ENCODE peak calls at places on chromosomes 2 and 18, in six cellular contexts. Z is GM12892, W is SK-N-SH, N is GM12878, Q is HepG2, G is K562. I is an unnamed sample.

GRCh38 chr2:11543337-11544216 is 9.7 kb downstream of the GREB1 start:
- DNase-seq in Z (no peak), W (no peak), N (no peak), Q (no peak), G (no peak), I (no peak)

GRCh38 chr2:234488913-234489451 is 7.9 kb downstream of the ARL4C start:
- DNase-seq in Z (no peak), W (no peak), N (peak; percentile 51), Q (no peak), G (no peak), I (no peak)

GRCh38 chr18:3546106-3546505 is 96.1 kb downstream of the TGIF1 start:
- DNase-seq in Z (no peak), W (no peak), N (no peak), Q (no peak), G (no peak), I (no peak)

GRCh38 chr2:72755647-72756423 is 70.0 kb downstream of the EXOC6B start:
- DNase-seq in Z (no peak), W (no peak), N (no peak), Q (peak; percentile 17), G (no peak), I (no peak)

GRCh38 chr2:212777020-212777491 is 238.5 kb upstream of the ERBB4 start:
- DNase-seq in Z (no peak), W (peak; percentile 29), N (peak; percentile 17), Q (peak; percentile 6), G (no peak), I (no peak)

GRCh38 chr2:188132385-188132784 is 159.3 kb upstream of the GULP1 start:
- DNase-seq in Z (no peak), W (no peak), N (no peak), Q (no peak), G (no peak), I (no peak)

GRCh38 chr18:74652392-74652988 is 54.8 kb downstream of the ZNF407 start:
- DNase-seq in Z (no peak), W (peak; percentile 47), N (no peak), Q (peak; percentile 33), G (peak; percentile 32), I (no peak)

GRCh38 chr18:39519741-39520140 is 1954.1 kb upstream of the CELF4 start:
- DNase-seq in Z (no peak), W (no peak), N (no peak), Q (no peak), G (no peak), I (no peak)

GRCh38 chr2:23745726-23746105 is 181.2 kb downstream of the ATAD2B start:
- DNase-seq in Z (no peak), W (peak; percentile 65), N (no peak), Q (no peak), G (no peak), I (no peak)
- TF ChIP-seq POLR2AphosphoS5 in Z (no peak), W (no peak), N (no peak), Q (no peak), G (no peak), I (no peak)

GRCh38 chr2:239588451-239589269 is 187.8 kb upstream of the HDAC4 start:
- DNase-seq in Z (no peak), W (no peak), N (no peak), Q (no peak), G (no peak), I (no peak)
- TF ChIP-seq TAF1 in Z (no peak), W (no peak), N (no peak), Q (no peak), G (no peak), I (no peak)

GRCh38 chr2:20187331-20187730 is 37.6 kb downstream of the SDC1 start:
- DNase-seq in Z (no peak), W (no peak), N (no peak), Q (no peak), G (no peak), I (no peak)

GRCh38 chr2:20186855-20187187 is 38.1 kb downstream of the SDC1 start:
- DNase-seq in Z (no peak), W (no peak), N (no peak), Q (no peak), G (no peak), I (no peak)

GRCh38 chr2:20185176-20186022 is 39.5 kb downstream of the SDC1 start:
- DNase-seq in Z (no peak), W (no peak), N (no peak), Q (no peak), G (no peak), I (no peak)

GRCh38 chr2:20188201-20188600 is 36.7 kb downstream of the SDC1 start:
- DNase-seq in Z (no peak), W (no peak), N (no peak), Q (no peak), G (no peak), I (no peak)

GRCh38 chr2:20186078-20186854 is 38.7 kb downstream of the SDC1 start:
- DNase-seq in Z (no peak), W (no peak), N (no peak), Q (peak; percentile 94), G (peak; percentile 64), I (peak; percentile 59)
- TF ChIP-seq POLR2AphosphoS5 in Z (no peak), W (no peak), N (no peak), Q (peak; percentile 84), G (no peak), I (no peak)

GRCh38 chr18:80183273-80184050 is 63.9 kb downstream of the PARD6G start:
- DNase-seq in Z (no peak), W (no peak), N (no peak), Q (no peak), G (no peak), I (no peak)
- TF ChIP-seq TAF1 in Z (no peak), W (no peak), N (no peak), Q (no peak), G (no peak), I (no peak)

GRCh38 chr18:55779711-55780590 is 192.0 kb upstream of the TCF4 start:
- DNase-seq in Z (peak; percentile 11), W (peak; percentile 85), N (no peak), Q (no peak), G (peak; percentile 37), I (peak; percentile 30)

GRCh38 chr18:55779461-55779710 is 191.4 kb upstream of the TCF4 start:
- DNase-seq in Z (no peak), W (peak; percentile 64), N (no peak), Q (no peak), G (no peak), I (no peak)

GRCh38 chr18:55777666-55778304 is 189.8 kb upstream of the TCF4 start:
- DNase-seq in Z (no peak), W (no peak), N (no peak), Q (no peak), G (no peak), I (no peak)

GRCh38 chr18:55780591-55781071 is 192.6 kb upstream of the TCF4 start:
- DNase-seq in Z (no peak), W (no peak), N (no peak), Q (no peak), G (no peak), I (no peak)

GRCh38 chr18:55778731-55779460 is 190.9 kb upstream of the TCF4 start:
- DNase-seq in Z (no peak), W (peak; percentile 45), N (no peak), Q (no peak), G (no peak), I (no peak)
- TF ChIP-seq POLR2AphosphoS5 in Z (no peak), W (no peak), N (no peak), Q (no peak), G (no peak), I (no peak)

DNA sequence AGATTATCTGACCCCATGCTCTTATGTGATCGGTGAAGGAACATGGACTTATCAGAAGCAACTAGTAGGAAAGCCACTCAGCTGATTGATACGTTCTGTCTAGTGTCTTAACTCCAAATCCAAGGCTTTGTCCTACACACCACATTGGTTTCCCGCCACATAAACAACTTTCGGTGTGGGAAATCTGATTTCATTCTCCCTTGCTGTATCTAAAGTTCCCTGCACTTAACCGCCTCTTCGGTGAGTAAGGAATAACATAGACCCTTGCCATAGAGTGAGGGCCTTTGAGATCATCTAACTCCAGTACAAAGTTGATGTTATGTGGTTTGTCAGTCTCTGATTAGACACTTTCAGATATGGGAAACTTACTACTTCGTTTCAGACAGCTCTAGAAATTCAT is 538.2 kb upstream of the TNP1 start:
- DNase-seq in Z (no peak), W (no peak), N (no peak), Q (no peak), G (no peak), I (no peak)
- TF ChIP-seq TAF1 in Z (no peak), W (no peak), N (no peak), Q (no peak), G (no peak), I (no peak)

DNA sequence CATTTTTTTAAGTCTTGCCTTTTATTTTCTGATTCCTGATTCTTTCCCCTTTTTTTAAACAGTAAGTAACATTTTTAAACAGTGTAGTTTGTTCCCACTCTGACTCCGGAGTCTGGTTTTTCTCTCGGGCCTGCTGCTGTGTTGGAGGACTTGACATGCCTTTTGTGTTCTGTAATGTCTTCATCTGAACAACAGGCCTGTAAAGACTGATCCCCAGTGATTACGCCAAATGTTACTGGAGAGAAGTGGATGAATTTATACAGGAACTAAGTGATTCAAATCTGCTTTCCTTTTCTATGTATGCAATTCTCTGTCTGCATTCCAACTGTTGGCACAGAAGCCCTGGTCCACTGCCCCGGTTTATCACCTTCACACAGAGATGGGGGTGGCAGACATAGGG is 54.3 kb upstream of the RMDN2 start:
- DNase-seq in Z (no peak), W (peak; percentile 66), N (no peak), Q (no peak), G (no peak), I (no peak)
- TF ChIP-seq POLR2AphosphoS5 in Z (no peak), W (peak; percentile 61), N (no peak), Q (no peak), G (no peak), I (no peak)

DNA sequence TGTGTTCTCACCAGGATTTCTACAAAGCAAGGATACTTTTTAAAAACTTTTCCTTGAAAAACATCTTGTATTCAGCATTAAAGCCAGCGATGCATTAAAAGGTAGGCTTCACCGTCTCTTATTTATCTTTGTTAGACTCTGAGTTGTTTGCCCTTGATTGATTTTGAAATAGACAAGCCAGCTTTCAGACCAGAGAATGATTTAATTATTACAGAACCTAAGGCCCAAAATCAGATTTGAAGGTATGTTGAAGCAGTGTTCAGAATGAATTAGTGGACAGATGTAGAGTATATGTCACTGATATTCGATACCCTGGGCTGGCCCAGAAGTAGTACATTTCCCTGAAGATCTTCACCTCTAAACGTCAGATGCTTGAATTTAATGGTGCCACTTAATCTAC is 136.4 kb downstream of the THSD7B start:
- DNase-seq in Z (no peak), W (no peak), N (no peak), Q (no peak), G (no peak), I (no peak)
- TF ChIP-seq TAF1 in Z (no peak), W (no peak), N (no peak), Q (no peak), G (no peak), I (no peak)

GRCh38 chr2:25293145-25293544 is 48.6 kb downstream of the DNMT3A start:
- DNase-seq in Z (no peak), W (no peak), N (no peak), Q (no peak), G (no peak), I (no peak)

GRCh38 chr2:25295654-25296053 is 46.1 kb downstream of the DNMT3A start:
- DNase-seq in Z (no peak), W (no peak), N (no peak), Q (no peak), G (no peak), I (no peak)

GRCh38 chr2:25292408-25292807 is 49.3 kb downstream of the DNMT3A start:
- DNase-seq in Z (no peak), W (no peak), N (no peak), Q (no peak), G (no peak), I (no peak)

GRCh38 chr2:25293958-25294513 is 47.7 kb downstream of the DNMT3A start:
- DNase-seq in Z (no peak), W (no peak), N (no peak), Q (no peak), G (no peak), I (no peak)

GRCh38 chr2:25294573-25295462 is 46.9 kb downstream of the DNMT3A start:
- DNase-seq in Z (peak; percentile 92), W (peak; percentile 95), N (no peak), Q (no peak), G (no peak), I (peak; percentile 87)
- TF ChIP-seq POLR2AphosphoS5 in Z (peak; percentile 82), W (peak; percentile 74), N (peak; percentile 61), Q (no peak), G (no peak), I (peak; percentile 53)

I was measured in GM12891.